ENCODE peak calls at places on chromosomes 11 and 22, in nine cellular contexts. One of them, this sample, is unnamed.

GRCh38 chr11:87473174-87473573 is 435.4 kb downstream of the TMEM135 start:
- DNase-seq in RWPE1: peak; percentile 57
- DNase-seq in activated T-cell treated with anti-CD3 and anti-CD28 coated beads, Interleukin-2, amount 50 U/mL, for 4 hours: no peak
- DNase-seq in EL: peak; percentile 99
- DNase-seq in T-helper 17 cell: no peak
- DNase-seq in islet precursor cell: peak; percentile 63
- DNase-seq in NCI-H1694 treated with DMSO at 0.1 percent for 48 hours: no peak
- DNase-seq in A172: peak; percentile 82
- DNase-seq in nephron progenitor cell: no peak
- DNase-seq in this sample: no peak

GRCh38 chr22:18045794-18046193 is 21.4 kb upstream of the MICAL3 start:
- DNase-seq in RWPE1: no peak
- DNase-seq in activated T-cell treated with anti-CD3 and anti-CD28 coated beads, Interleukin-2, amount 50 U/mL, for 4 hours: no peak
- DNase-seq in nephron progenitor cell: no peak
- DNase-seq in EL: no peak
- DNase-seq in islet precursor cell: no peak
- DNase-seq in T-helper 17 cell: no peak
- DNase-seq in NCI-H1694 treated with DMSO at 0.1 percent for 48 hours: no peak
- DNase-seq in A172: no peak
- DNase-seq in this sample: no peak

GRCh38 chr22:45008853-45009751 is 703 bp downstream of the PHF21B start:
- DNase-seq in T-helper 17 cell: no peak
- DNase-seq in RWPE1: no peak
- DNase-seq in islet precursor cell: peak; percentile 64
- DNase-seq in nephron progenitor cell: peak; percentile 53
- DNase-seq in activated T-cell treated with anti-CD3 and anti-CD28 coated beads, Interleukin-2, amount 50 U/mL, for 4 hours: no peak
- DNase-seq in EL: peak; percentile 10
- DNase-seq in NCI-H1694 treated with DMSO at 0.1 percent for 48 hours: peak; percentile 5
- DNase-seq in A172: no peak
- DNase-seq in this sample: no peak

GRCh38 chr22:37255558-37256006 is 11.5 kb upstream of the RAC2 start:
- DNase-seq in A172: no peak
- DNase-seq in activated T-cell treated with anti-CD3 and anti-CD28 coated beads, Interleukin-2, amount 50 U/mL, for 4 hours: no peak
- DNase-seq in islet precursor cell: no peak
- DNase-seq in T-helper 17 cell: no peak
- DNase-seq in NCI-H1694 treated with DMSO at 0.1 percent for 48 hours: no peak
- DNase-seq in EL: no peak
- DNase-seq in RWPE1: no peak
- DNase-seq in nephron progenitor cell: no peak
- DNase-seq in this sample: no peak

GRCh38 chr11:121500275-121500674 is 47.5 kb upstream of the SORL1-AS1 start:
- DNase-seq in activated T-cell treated with anti-CD3 and anti-CD28 coated beads, Interleukin-2, amount 50 U/mL, for 4 hours: no peak
- DNase-seq in NCI-H1694 treated with DMSO at 0.1 percent for 48 hours: no peak
- DNase-seq in A172: no peak
- DNase-seq in nephron progenitor cell: no peak
- DNase-seq in T-helper 17 cell: no peak
- DNase-seq in RWPE1: no peak
- DNase-seq in islet precursor cell: no peak
- DNase-seq in EL: no peak
- DNase-seq in this sample: no peak

GRCh38 chr11:331332-332060 is 10.8 kb upstream of the IFITM3 start:
- DNase-seq in EL: no peak
- DNase-seq in islet precursor cell: peak; percentile 53
- DNase-seq in T-helper 17 cell: no peak
- DNase-seq in RWPE1: no peak
- DNase-seq in nephron progenitor cell: no peak
- DNase-seq in A172: no peak
- DNase-seq in NCI-H1694 treated with DMSO at 0.1 percent for 48 hours: no peak
- DNase-seq in activated T-cell treated with anti-CD3 and anti-CD28 coated beads, Interleukin-2, amount 50 U/mL, for 4 hours: no peak
- DNase-seq in this sample: no peak

GRCh38 chr11:66119348-66120133 is 49.5 kb downstream of the PACS1 start:
- DNase-seq in EL: peak; percentile 88
- DNase-seq in islet precursor cell: peak; percentile 92
- DNase-seq in A172: peak; percentile 66
- DNase-seq in activated T-cell treated with anti-CD3 and anti-CD28 coated beads, Interleukin-2, amount 50 U/mL, for 4 hours: no peak
- DNase-seq in RWPE1: peak; percentile 55
- DNase-seq in nephron progenitor cell: no peak
- DNase-seq in T-helper 17 cell: no peak
- DNase-seq in NCI-H1694 treated with DMSO at 0.1 percent for 48 hours: no peak
- DNase-seq in this sample: no peak

GRCh38 chr11:33835143-33835878 is 56.6 kb downstream of the LMO2 start:
- DNase-seq in islet precursor cell: peak; percentile 90
- DNase-seq in NCI-H1694 treated with DMSO at 0.1 percent for 48 hours: peak; percentile 50
- DNase-seq in A172: peak; percentile 92
- DNase-seq in EL: peak; percentile 78
- DNase-seq in nephron progenitor cell: no peak
- DNase-seq in activated T-cell treated with anti-CD3 and anti-CD28 coated beads, Interleukin-2, amount 50 U/mL, for 4 hours: no peak
- DNase-seq in T-helper 17 cell: no peak
- DNase-seq in RWPE1: peak; percentile 44
- DNase-seq in this sample: no peak

GRCh38 chr11:62534779-62535545 is 11.6 kb downstream of the AHNAK start:
- DNase-seq in NCI-H1694 treated with DMSO at 0.1 percent for 48 hours: no peak
- DNase-seq in A172: no peak
- DNase-seq in activated T-cell treated with anti-CD3 and anti-CD28 coated beads, Interleukin-2, amount 50 U/mL, for 4 hours: no peak
- DNase-seq in islet precursor cell: no peak
- DNase-seq in EL: no peak
- DNase-seq in T-helper 17 cell: no peak
- DNase-seq in nephron progenitor cell: no peak
- DNase-seq in RWPE1: no peak
- DNase-seq in this sample: peak; percentile 66

GRCh38 chr22:43745783-43746356 is 66.2 kb downstream of the EFCAB6 start:
- DNase-seq in T-helper 17 cell: no peak
- DNase-seq in activated T-cell treated with anti-CD3 and anti-CD28 coated beads, Interleukin-2, amount 50 U/mL, for 4 hours: no peak
- DNase-seq in A172: no peak
- DNase-seq in RWPE1: no peak
- DNase-seq in NCI-H1694 treated with DMSO at 0.1 percent for 48 hours: peak; percentile 52
- DNase-seq in EL: no peak
- DNase-seq in nephron progenitor cell: no peak
- DNase-seq in islet precursor cell: no peak
- DNase-seq in this sample: no peak

GRCh38 chr11:65431452-65432132 is 9.0 kb downstream of the NEAT1 start:
- DNase-seq in EL: peak; percentile 11
- DNase-seq in activated T-cell treated with anti-CD3 and anti-CD28 coated beads, Interleukin-2, amount 50 U/mL, for 4 hours: no peak
- DNase-seq in NCI-H1694 treated with DMSO at 0.1 percent for 48 hours: no peak
- DNase-seq in RWPE1: no peak
- DNase-seq in A172: peak; percentile 33
- DNase-seq in nephron progenitor cell: no peak
- DNase-seq in islet precursor cell: no peak
- DNase-seq in T-helper 17 cell: no peak
- DNase-seq in this sample: no peak

GRCh38 chr11:15711311-15711710 is 596.6 kb downstream of the INSC start:
- DNase-seq in EL: no peak
- DNase-seq in NCI-H1694 treated with DMSO at 0.1 percent for 48 hours: no peak
- DNase-seq in RWPE1: no peak
- DNase-seq in T-helper 17 cell: no peak
- DNase-seq in islet precursor cell: no peak
- DNase-seq in activated T-cell treated with anti-CD3 and anti-CD28 coated beads, Interleukin-2, amount 50 U/mL, for 4 hours: no peak
- DNase-seq in A172: no peak
- DNase-seq in nephron progenitor cell: no peak
- DNase-seq in this sample: no peak

GRCh38 chr11:76164081-76164480 is 42.2 kb downstream of the WNT11 start:
- DNase-seq in nephron progenitor cell: no peak
- DNase-seq in T-helper 17 cell: no peak
- DNase-seq in EL: no peak
- DNase-seq in islet precursor cell: no peak
- DNase-seq in RWPE1: no peak
- DNase-seq in activated T-cell treated with anti-CD3 and anti-CD28 coated beads, Interleukin-2, amount 50 U/mL, for 4 hours: no peak
- DNase-seq in NCI-H1694 treated with DMSO at 0.1 percent for 48 hours: no peak
- DNase-seq in A172: no peak
- DNase-seq in this sample: no peak